ENCODE peak calls at places on chromosomes 12 and 14, in four cellular contexts. A is psoas muscle, X is astrocyte, K is GM12865. M is an unnamed sample.

GRCh38 chr12:27966870-27967269 is 5.7 kb downstream of the PTHLH start:
- DNase-seq in A (no peak), X (peak), K (peak), M (no peak)

GRCh38 chr12:114166360-114166759 is 200.2 kb upstream of the RBM19 start:
- DNase-seq in A (no peak), X (peak), K (peak), M (peak)

GRCh38 chr12:3122841-3123678 is 45.9 kb downstream of the TSPAN9 start:
- DNase-seq in A (peak), X (peak), K (no peak), M (peak)

GRCh38 chr14:30854492-30854891 is 19.9 kb upstream of the COCH start:
- DNase-seq in A (no peak), X (no peak), K (peak), M (no peak)

GRCh38 chr12:106527356-106527755 is 55.4 kb upstream of the RFX4 start:
- DNase-seq in A (no peak), X (peak), K (no peak), M (no peak)

GRCh38 chr12:41439134-41439533 is 251.0 kb downstream of the PDZRN4 start:
- DNase-seq in A (no peak), X (no peak), K (no peak), M (no peak)

GRCh38 chr12:132547207-132547740 is 57.3 kb downstream of the FBRSL1 start:
- DNase-seq in A (no peak), X (no peak), K (no peak), M (no peak)

GRCh38 chr12:54385251-54385914 is 850 bp upstream of the ZNF385A start:
- DNase-seq in A (no peak), X (no peak), K (peak), M (no peak)

GRCh38 chr14:33839193-33840076 is 111.4 kb downstream of the EGLN3 start:
- DNase-seq in A (peak), X (no peak), K (peak), M (peak)

GRCh38 chr14:101733211-101733610 is 28.3 kb upstream of the PPP2R5C start:
- DNase-seq in A (no peak), X (peak), K (no peak), M (no peak)

GRCh38 chr12:65606008-65606766 is 218.1 kb upstream of the HMGA2 start:
- DNase-seq in A (no peak), X (no peak), K (no peak), M (no peak)

GRCh38 chr12:19018302-19018980 is 111.1 kb upstream of the PLEKHA5 start:
- DNase-seq in A (no peak), X (peak), K (no peak), M (no peak)

GRCh38 chr12:39402922-39403321 is 40.0 kb downstream of the KIF21A start:
- DNase-seq in A (no peak), X (no peak), K (peak), M (no peak)

GRCh38 chr14:55451950-55452349 is 11.5 kb upstream of the TBPL2 start:
- DNase-seq in A (no peak), X (no peak), K (no peak), M (no peak)

GRCh38 chr14:104584557-104584956 is 5.0 kb downstream of the C14orf180 start:
- DNase-seq in A (no peak), X (no peak), K (no peak), M (no peak)

GRCh38 chr14:54337314-54337713 is 59.5 kb upstream of the CDKN3 start:
- DNase-seq in A (no peak), X (no peak), K (no peak), M (no peak)

GRCh38 chr14:28412076-28412475 is 354.5 kb upstream of the FOXG1 start:
- DNase-seq in A (no peak), X (no peak), K (no peak), M (no peak)

GRCh38 chr14:54114941-54115340 is 158.3 kb upstream of the BMP4 start:
- DNase-seq in A (no peak), X (no peak), K (no peak), M (no peak)

GRCh38 chr12:47987411-47988072 is 16.7 kb downstream of the COL2A1 start:
- DNase-seq in A (no peak), X (no peak), K (no peak), M (no peak)

GRCh38 chr12:107361970-107362369 is 268.6 kb upstream of the CRY1 start:
- DNase-seq in A (no peak), X (no peak), K (no peak), M (no peak)

GRCh38 chr14:91980157-91980556 is 32.7 kb upstream of the FBLN5 start:
- DNase-seq in A (no peak), X (peak), K (peak), M (no peak)

GRCh38 chr12:70920891-70921290 is 353 bp upstream of the PTPRR start:
- DNase-seq in A (no peak), X (no peak), K (no peak), M (no peak)

GRCh38 chr12:52441320-52441911 is 7.2 kb upstream of the KRT75 start:
- DNase-seq in A (no peak), X (peak), K (no peak), M (no peak)

GRCh38 chr14:60963761-60964160 is 17.1 kb downstream of the TRMT5 start:
- DNase-seq in A (no peak), X (no peak), K (no peak), M (no peak)

GRCh38 chr12:12008232-12008850 is 62.4 kb upstream of the BCL2L14 start:
- DNase-seq in A (no peak), X (peak), K (peak), M (no peak)

GRCh38 chr12:119804011-119804641 is 73.0 kb downstream of the CIT start:
- DNase-seq in A (peak), X (peak), K (peak), M (peak)
- H3K4me3 ChIP-seq in A (peak), X (peak), K (no peak), M (no peak)

DNA sequence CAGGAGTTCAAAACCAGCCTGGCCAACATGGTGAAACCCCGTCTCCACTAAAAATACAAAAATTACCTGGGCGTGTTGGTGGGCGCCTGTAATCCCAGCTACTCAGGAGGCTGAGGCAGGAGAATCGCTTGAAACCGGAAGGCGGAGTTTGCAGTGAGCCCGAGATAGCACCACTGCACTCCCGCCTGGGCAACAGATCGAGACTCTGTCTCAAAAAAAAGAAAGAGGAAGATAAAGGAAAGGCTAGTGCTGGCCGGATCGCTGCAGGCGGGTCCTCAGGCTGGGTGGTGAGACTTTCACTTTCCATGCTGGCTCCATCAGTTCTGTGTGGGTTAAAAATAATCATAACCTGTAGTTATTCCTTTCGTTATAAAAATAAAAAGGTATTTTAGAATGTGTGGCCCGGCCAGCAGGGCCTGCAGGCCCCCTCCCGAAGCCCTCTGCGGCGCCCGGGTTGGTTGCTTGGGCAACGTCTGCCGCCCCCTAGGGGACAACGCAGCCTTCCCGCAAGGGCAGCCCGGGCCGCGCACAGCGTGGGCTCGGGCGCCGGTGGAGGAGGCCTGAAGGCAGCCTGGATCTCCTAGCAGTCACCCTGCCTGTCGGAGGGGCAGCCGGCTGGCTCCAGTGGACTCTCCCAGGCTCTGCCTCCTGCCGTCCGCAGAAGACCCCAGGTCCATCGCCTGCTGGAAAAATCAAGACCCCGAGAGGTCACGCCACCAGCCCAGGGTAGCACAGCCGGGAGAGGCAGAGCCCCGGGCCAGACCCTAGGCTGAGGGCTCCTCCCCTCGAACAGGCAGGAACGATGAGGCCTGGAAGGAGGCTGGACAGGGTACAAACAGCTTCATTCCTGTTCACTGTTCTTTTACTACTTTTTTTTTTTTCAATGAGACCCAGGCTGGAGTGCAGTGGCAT is 5.0 kb upstream of the SLC25A47 start:
- DNase-seq in A (peak), X (peak), K (peak), M (peak)
- H3K4me3 ChIP-seq in A (peak), X (no peak), K (peak), M (no peak)

GRCh38 chr12:1532367-1532752 is 62.0 kb downstream of the FBXL14 start:
- DNase-seq in A (no peak), X (no peak), K (no peak), M (no peak)
- H3K4me3 ChIP-seq in A (peak), X (peak), K (peak), M (no peak)

DNA sequence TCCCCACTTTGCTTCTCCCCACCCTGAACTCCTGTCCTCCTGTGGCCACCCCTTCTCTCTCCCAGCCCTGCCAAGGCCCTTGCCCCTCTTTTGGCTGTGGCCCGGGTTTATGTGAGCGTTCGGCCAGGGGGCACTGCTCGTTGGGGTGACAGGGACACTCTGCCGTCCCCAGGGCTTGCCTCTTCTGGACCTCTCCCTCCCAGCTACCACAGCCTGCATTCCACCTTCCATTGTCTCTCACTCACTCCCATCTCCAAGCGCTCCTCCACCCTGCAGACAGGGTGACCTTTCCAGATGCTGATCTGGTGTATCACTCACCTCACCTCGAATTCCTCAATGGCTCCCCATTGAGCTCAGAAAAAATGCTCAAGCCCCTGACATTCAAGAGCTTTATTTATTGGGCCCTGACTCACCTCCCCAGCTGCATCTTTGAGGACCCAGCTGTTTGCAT is 1.4 kb downstream of the SERPINA9 start:
- DNase-seq in A (no peak), X (peak), K (no peak), M (no peak)
- H3K4me3 ChIP-seq in A (no peak), X (no peak), K (no peak), M (no peak)

GRCh38 chr12:92462049-92462448 is 240.7 kb upstream of the PLEKHG7 start:
- DNase-seq in A (no peak), X (peak), K (peak), M (no peak)
- H3K4me3 ChIP-seq in A (no peak), X (no peak), K (peak), M (no peak)

GRCh38 chr14:96206461-96206860 is 1.8 kb downstream of the BDKRB2 start:
- DNase-seq in A (no peak), X (no peak), K (no peak), M (no peak)
- H3K4me3 ChIP-seq in A (no peak), X (no peak), K (no peak), M (no peak)